ENCODE peak calls at places on chromosomes 4 and X, in seven cellular contexts. N is neuronal stem cell, T is K562, E is adrenal gland, I is cardiac muscle cell, A is Peyer's patch, V is transverse colon. Q is an unnamed sample.

GRCh38 chrX:4764888-4765287 is 1051.4 kb upstream of the PRKX start:
- DNase-seq in N (no peak), T (no peak), E (no peak), I (no peak), A (no peak), V (no peak), Q (no peak)

GRCh38 chr4:128302775-128303174 is 15.2 kb upstream of the PGRMC2 start:
- DNase-seq in N (no peak), T (no peak), E (no peak), I (no peak), A (no peak), V (no peak), Q (no peak)

GRCh38 chr4:38710053-38710452 is 46.1 kb downstream of the KLF3 start:
- DNase-seq in N (no peak), T (no peak), E (no peak), I (no peak), A (no peak), V (no peak), Q (no peak)

GRCh38 chrX:105822138-105823091 is at the start of gene NRK:
- DNase-seq in N (no peak), T (no peak), E (peak; percentile 54), I (peak; percentile 55), A (no peak), V (no peak), Q (no peak)

GRCh38 chr4:1777822-1778641 is 15.1 kb upstream of the FGFR3 start:
- DNase-seq in N (peak; percentile 88), T (peak; percentile 78), E (no peak), I (peak; percentile 41), A (no peak), V (no peak), Q (no peak)

GRCh38 chrX:630007-630921 is at the start of gene SHOX:
- DNase-seq in N (no peak), T (no peak), E (no peak), I (no peak), A (no peak), V (no peak), Q (no peak)

GRCh38 chrX:40168183-40169015 is 70.6 kb upstream of the BCOR start:
- DNase-seq in N (no peak), T (no peak), E (no peak), I (no peak), A (no peak), V (no peak), Q (no peak)

GRCh38 chrX:136219893-136220292 is 31.3 kb downstream of the MAP7D3 start:
- DNase-seq in N (no peak), T (no peak), E (no peak), I (no peak), A (no peak), V (no peak), Q (no peak)

GRCh38 chr4:30720656-30721352 is 635 bp downstream of the PCDH7 start:
- DNase-seq in N (peak; percentile 48), T (no peak), E (peak; percentile 19), I (peak; percentile 34), A (no peak), V (peak; percentile 12), Q (no peak)

GRCh38 chr4:76950846-76951321 is 1.3 kb downstream of the SEPTIN11 start:
- DNase-seq in N (no peak), T (no peak), E (peak; percentile 22), I (peak; percentile 52), A (no peak), V (peak; percentile 18), Q (no peak)

GRCh38 chr4:7656244-7656800 is 221.6 kb upstream of the PSAPL1 start:
- DNase-seq in N (no peak), T (no peak), E (no peak), I (no peak), A (no peak), V (no peak), Q (no peak)

GRCh38 chr4:21845663-21846062 is 102.9 kb downstream of the KCNIP4 start:
- DNase-seq in N (no peak), T (no peak), E (no peak), I (no peak), A (no peak), V (no peak), Q (no peak)

GRCh38 chr4:78864405-78865024 is 74.7 kb downstream of the PAQR3 start:
- DNase-seq in N (peak; percentile 52), T (peak; percentile 24), E (no peak), I (peak; percentile 90), A (no peak), V (no peak), Q (peak; percentile 2)

GRCh38 chrX:4932790-4933189 is 1219.3 kb upstream of the PRKX start:
- DNase-seq in N (no peak), T (no peak), E (no peak), I (no peak), A (no peak), V (no peak), Q (no peak)

DNA sequence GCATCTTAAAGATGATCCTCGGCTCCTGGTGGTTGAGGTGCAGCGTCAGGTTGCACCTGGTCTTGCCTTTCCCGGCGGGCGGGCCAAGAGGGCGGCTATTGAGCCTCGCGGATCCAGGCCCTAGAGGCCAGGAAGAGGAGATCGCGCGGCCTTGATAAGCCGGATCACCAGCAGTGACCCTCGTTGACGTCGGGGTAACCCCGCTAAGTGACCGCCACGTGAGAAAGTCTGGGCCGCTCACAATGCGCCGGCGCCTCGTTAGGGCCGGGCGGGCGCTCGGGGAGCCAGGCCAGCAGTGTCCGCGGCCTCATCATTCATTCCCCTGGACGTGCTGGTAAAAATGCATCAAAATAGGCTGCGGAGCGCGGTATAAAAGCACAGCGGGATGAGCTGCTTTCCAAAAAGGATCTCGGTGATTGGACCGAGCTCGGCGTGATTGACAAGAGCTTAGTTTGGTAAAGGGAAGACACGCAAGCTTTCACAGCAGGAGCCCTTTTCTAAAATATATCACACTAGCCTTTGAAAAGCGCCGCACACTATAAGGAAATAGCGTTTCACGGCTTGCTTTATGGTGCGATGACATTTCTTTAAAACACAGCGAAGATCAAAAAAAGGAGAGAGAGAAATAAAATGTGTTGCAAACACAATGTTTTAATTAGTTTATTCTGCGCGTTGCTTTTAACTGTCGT is 15.9 kb upstream of the ZIC3 start:
- DNase-seq in N (no peak), T (no peak), E (no peak), I (no peak), A (no peak), V (no peak), Q (no peak)
- H3K9me3 ChIP-seq in N (peaks cover 4% of the 10 kb centered on the region), T (no peaks in the 10 kb centered on the region), E (no peaks in the 10 kb centered on the region), I (no peaks in the 10 kb centered on the region), A (no peaks in the 10 kb centered on the region), V (no peaks in the 10 kb centered on the region), Q (no peaks in the 10 kb centered on the region)

GRCh38 chr4:28296239-28296638 is 1435.6 kb downstream of the STIM2 start:
- DNase-seq in N (no peak), T (no peak), E (no peak), I (no peak), A (no peak), V (no peak), Q (no peak)
- H3K9me3 ChIP-seq in N (no peaks in the 10 kb centered on the region), T (no peaks in the 10 kb centered on the region), E (no peaks in the 10 kb centered on the region), I (no peaks in the 10 kb centered on the region), A (no peaks in the 10 kb centered on the region), V (no peaks in the 10 kb centered on the region), Q (no peaks in the 10 kb centered on the region)

DNA sequence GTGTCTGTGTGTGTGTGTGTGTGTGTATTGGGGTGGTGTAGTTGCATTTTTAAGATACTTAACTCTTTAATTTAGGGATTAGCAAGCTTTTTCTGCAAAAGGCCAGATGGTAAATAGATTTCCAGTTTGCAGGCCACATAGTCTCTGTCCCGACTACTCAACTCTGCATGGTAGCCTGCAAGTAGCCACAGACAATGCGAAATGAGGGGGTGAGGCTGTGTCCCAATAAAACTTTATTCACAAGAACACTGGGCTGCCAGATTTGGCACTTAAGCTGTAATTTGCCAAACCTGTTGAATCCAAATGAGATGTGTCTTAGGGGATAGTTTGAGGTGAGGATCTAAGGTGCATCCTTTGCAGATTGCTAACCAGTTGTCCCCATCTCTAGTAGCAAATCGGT is 6.8 kb downstream of the ATP2B3 start:
- DNase-seq in N (no peak), T (no peak), E (no peak), I (no peak), A (no peak), V (no peak), Q (no peak)
- H3K9me3 ChIP-seq in N (no peaks in the 10 kb centered on the region), T (no peaks in the 10 kb centered on the region), E (no peaks in the 10 kb centered on the region), I (no peaks in the 10 kb centered on the region), A (no peaks in the 10 kb centered on the region), V (no peaks in the 10 kb centered on the region), Q (no peaks in the 10 kb centered on the region)

GRCh38 chrX:151723156-151723760 is 7.4 kb downstream of the FATE1 start:
- DNase-seq in N (no peak), T (no peak), E (no peak), I (no peak), A (no peak), V (no peak), Q (no peak)
- H3K9me3 ChIP-seq in N (no peaks in the 10 kb centered on the region), T (no peaks in the 10 kb centered on the region), E (no peaks in the 10 kb centered on the region), I (no peaks in the 10 kb centered on the region), A (no peaks in the 10 kb centered on the region), V (no peaks in the 10 kb centered on the region), Q (no peaks in the 10 kb centered on the region)